ENCODE peak calls at places on chromosomes 7 and 10, in four cellular contexts. X is neural progenitor cell, V is stomach, M is AG04450. K is an unnamed sample. For H3K9me3, the result is how much of the 10 kb centered on the place peaks cover.

GRCh38 chr10:34290412-34291082 is 524.5 kb downstream of the PARD3 start:
- DNase-seq in X (no peak), V (no peak), M (peak), K (no peak)

GRCh38 chr10:132443998-132444876 is 47.2 kb downstream of the PWWP2B start:
- DNase-seq in X (no peak), V (no peak), M (no peak), K (peak)

GRCh38 chr7:117259626-117260025 is 63.2 kb downstream of the WNT2 start:
- DNase-seq in X (no peak), V (no peak), M (no peak), K (no peak)

GRCh38 chr7:151689196-151689971 is 169.7 kb upstream of the RHEB start:
- DNase-seq in X (no peak), V (no peak), M (no peak), K (no peak)

GRCh38 chr7:76998263-76998666 is 33.9 kb downstream of the SPDYE17 start:
- DNase-seq in X (no peak), V (no peak), M (no peak), K (no peak)

GRCh38 chr7:36942062-36942461 is 217.8 kb upstream of the AOAH start:
- DNase-seq in X (no peak), V (no peak), M (no peak), K (no peak)

GRCh38 chr7:16350634-16351033 is 70.7 kb downstream of the CRPPA start:
- DNase-seq in X (no peak), V (no peak), M (no peak), K (no peak)

GRCh38 chr7:22726849-22727792 is at the start of gene IL6:
- DNase-seq in X (peak), V (peak), M (peak), K (peak)

GRCh38 chr7:75969182-75969581 is 25.2 kb downstream of the TMEM120A start:
- DNase-seq in X (no peak), V (no peak), M (no peak), K (no peak)

GRCh38 chr10:51425431-51425830 is 274.0 kb downstream of the CSTF2T start:
- DNase-seq in X (peak), V (no peak), M (no peak), K (no peak)

GRCh38 chr7:116899308-116899707 is 36.9 kb downstream of the CAPZA2 start:
- DNase-seq in X (no peak), V (no peak), M (no peak), K (no peak)

GRCh38 chr7:142803901-142804300 is 33.1 kb downstream of the PRSS2 start:
- DNase-seq in X (no peak), V (no peak), M (no peak), K (no peak)

GRCh38 chr7:111987115-111987826 is 218.9 kb downstream of the DOCK4 start:
- DNase-seq in X (no peak), V (no peak), M (no peak), K (no peak)

GRCh38 chr7:372939-373791 is 83.2 kb downstream of the FOXL3 start:
- DNase-seq in X (peak), V (peak), M (no peak), K (no peak)

GRCh38 chr7:129553861-129554530 is 51.7 kb downstream of the SMKR1 start:
- DNase-seq in X (no peak), V (no peak), M (no peak), K (peak)

GRCh38 chr7:76225379-76225778 is 23.7 kb downstream of the SRRM3 start:
- DNase-seq in X (peak), V (no peak), M (no peak), K (no peak)

GRCh38 chr7:150434240-150434639 is 16.2 kb upstream of the GIMAP8 start:
- DNase-seq in X (no peak), V (no peak), M (no peak), K (no peak)

GRCh38 chr7:92763636-92764423 is 72.5 kb downstream of the CDK6 start:
- DNase-seq in X (peak), V (no peak), M (no peak), K (no peak)

GRCh38 chr10:114405011-114405350 is 679 bp upstream of the AFAP1L2 start:
- DNase-seq in X (no peak), V (peak), M (no peak), K (no peak)

GRCh38 chr7:47405921-47406765 is 175.8 kb downstream of the TNS3 start:
- DNase-seq in X (no peak), V (peak), M (no peak), K (no peak)

GRCh38 chr10:114881462-114881861 is 56.5 kb upstream of the TRUB1 start:
- DNase-seq in X (peak), V (no peak), M (no peak), K (no peak)

GRCh38 chr7:105806592-105807266 is 69.7 kb downstream of the ATXN7L1 start:
- DNase-seq in X (no peak), V (peak), M (no peak), K (peak)

DNA sequence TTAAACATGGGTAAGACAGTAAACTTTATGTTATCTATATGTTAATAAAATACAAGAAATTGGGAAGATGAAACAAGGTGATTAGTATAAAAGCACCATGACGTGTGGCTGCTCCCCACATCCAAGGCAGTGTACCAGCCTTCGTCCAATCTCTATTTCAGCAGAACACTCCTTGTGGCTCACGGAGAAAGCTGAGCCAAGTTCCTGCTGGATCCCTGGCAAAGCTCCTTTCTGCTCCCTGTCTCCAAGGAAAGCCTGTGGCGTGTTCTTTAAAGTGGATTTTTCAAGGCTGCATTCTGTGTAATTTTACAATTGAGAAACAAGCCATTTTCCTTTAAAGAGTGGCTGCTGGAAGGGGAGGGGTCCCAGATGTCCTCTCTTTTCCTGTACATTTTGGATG is 467.3 kb downstream of the PTPRN2 start:
- DNase-seq in X (no peak), V (no peak), M (no peak), K (no peak)
- H3K9me3 ChIP-seq in X (under half), V (under half), M (half or more), K (under half)

DNA sequence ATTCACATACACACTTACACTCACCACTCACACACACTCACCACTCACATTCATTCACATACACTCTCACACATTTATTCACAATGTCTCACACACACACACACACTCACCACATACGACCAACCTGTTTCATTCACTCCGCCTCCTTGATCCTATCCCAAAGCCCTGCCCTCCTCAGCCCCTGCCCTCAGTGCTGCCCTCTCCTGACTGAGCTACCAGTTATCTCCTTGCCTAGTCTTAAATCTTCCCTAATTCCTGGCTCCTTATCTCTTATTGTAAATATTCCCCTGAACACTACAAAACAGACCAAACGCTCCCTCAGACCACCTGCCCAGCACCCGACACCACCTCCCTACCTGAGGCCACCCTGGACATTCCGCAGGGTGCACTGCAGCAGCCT is 26.1 kb upstream of the C10orf120 start:
- DNase-seq in X (no peak), V (no peak), M (no peak), K (no peak)
- TF ChIP-seq CTCF in X (peak), V (no peak), M (no peak), K (no peak)

GRCh38 chr10:18557960-18558359 is 93.4 kb downstream of the NSUN6 start:
- DNase-seq in X (no peak), V (no peak), M (no peak), K (no peak)
- H3K9me3 ChIP-seq in X (under half), V (under half), M (under half), K (under half)

GRCh38 chr7:114426824-114427223 is 12.2 kb downstream of the FOXP2 start:
- DNase-seq in X (peak), V (no peak), M (no peak), K (no peak)

GRCh38 chr7:114426380-114426779 is 11.8 kb downstream of the FOXP2 start:
- DNase-seq in X (no peak), V (no peak), M (no peak), K (no peak)

GRCh38 chr7:114423218-114423496 is 8.5 kb downstream of the FOXP2 start:
- DNase-seq in X (no peak), V (no peak), M (no peak), K (no peak)

GRCh38 chr7:114419441-114420107 is 5.0 kb downstream of the FOXP2 start:
- DNase-seq in X (no peak), V (no peak), M (peak), K (no peak)

DNA sequence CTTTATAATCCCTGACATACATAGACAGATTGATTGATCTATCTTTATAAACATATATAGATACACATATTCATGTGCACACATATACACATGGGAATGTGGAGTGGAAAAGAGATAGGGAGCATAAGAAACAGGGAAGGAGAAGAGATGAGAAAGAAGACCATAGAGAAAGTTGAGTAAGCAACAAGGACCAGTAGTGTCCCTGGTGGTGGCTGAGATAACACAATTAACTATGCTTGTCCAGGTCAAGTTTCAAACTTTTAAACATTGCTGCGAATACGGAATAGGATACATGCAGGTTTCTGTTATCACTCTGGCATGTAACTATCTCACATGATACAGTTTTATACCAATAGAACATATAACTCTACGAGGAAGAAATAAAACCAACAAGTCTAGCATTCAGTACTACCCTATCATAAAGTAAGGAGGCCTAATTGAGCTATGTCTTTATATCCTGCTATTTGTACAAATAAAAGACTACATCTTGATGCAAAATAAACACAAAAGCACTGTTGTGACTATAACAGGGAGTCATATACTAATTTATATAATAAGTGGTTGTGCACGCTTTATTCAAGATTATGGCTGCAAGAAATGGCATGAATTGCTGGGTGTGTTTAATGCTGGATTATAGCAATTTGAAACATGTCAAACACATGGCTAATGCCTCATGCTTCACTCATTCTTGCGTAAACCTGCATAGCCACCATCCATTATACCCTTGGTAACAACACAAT is 8.0 kb downstream of the FOXP2 start:
- DNase-seq in X (peak), V (no peak), M (no peak), K (no peak)
- TF ChIP-seq CTCF in X (peak), V (no peak), M (peak), K (no peak)